ENCODE peak calls at places on chromosomes 13 and 19, in ten cellular contexts. A, R, L, M, V, T, W, K, Q and Y are unnamed samples.

GRCh38 chr13:36432106-36432544 is at the start of gene CCNA1:
- DNase-seq in A (peak), R (no peak), L (peak), M (no peak), V (peak), T (no peak), W (peak), K (no peak), Q (peak), Y (no peak)

GRCh38 chr13:113211774-113212173 is 2.4 kb downstream of the CUL4A start:
- DNase-seq in A (no peak), R (no peak), L (no peak), M (no peak), V (no peak), T (no peak), W (no peak), K (no peak), Q (no peak), Y (no peak)

GRCh38 chr19:3736106-3736724 is 25.3 kb downstream of the APBA3 start:
- DNase-seq in A (no peak), R (no peak), L (no peak), M (no peak), V (no peak), T (no peak), W (no peak), K (no peak), Q (no peak), Y (no peak)

GRCh38 chr13:90485441-90485840 is 862.0 kb upstream of the MIR17HG start:
- DNase-seq in A (no peak), R (no peak), L (peak), M (peak), V (no peak), T (no peak), W (no peak), K (no peak), Q (no peak), Y (no peak)

GRCh38 chr13:111380431-111380830 is 60.0 kb downstream of the TEX29 start:
- DNase-seq in A (no peak), R (no peak), L (no peak), M (no peak), V (no peak), T (no peak), W (no peak), K (no peak), Q (no peak), Y (no peak)

GRCh38 chr19:41637484-41637883 is 10.6 kb upstream of the CEACAM4 start:
- DNase-seq in A (no peak), R (no peak), L (no peak), M (no peak), V (no peak), T (peak), W (no peak), K (no peak), Q (no peak), Y (no peak)

GRCh38 chr13:43136940-43137574 is 113.7 kb downstream of the DNAJC15 start:
- DNase-seq in A (no peak), R (no peak), L (no peak), M (no peak), V (no peak), T (no peak), W (no peak), K (no peak), Q (no peak), Y (peak)

GRCh38 chr19:5434970-5435641 is 20.1 kb upstream of the ZNRF4 start:
- DNase-seq in A (no peak), R (no peak), L (peak), M (no peak), V (no peak), T (no peak), W (no peak), K (no peak), Q (no peak), Y (no peak)

GRCh38 chr19:47742636-47743035 is 2.7 kb upstream of the NOP53 start:
- DNase-seq in A (no peak), R (no peak), L (no peak), M (no peak), V (no peak), T (no peak), W (no peak), K (no peak), Q (no peak), Y (no peak)

GRCh38 chr19:45440873-45441654 is 17.3 kb upstream of the ERCC1 start:
- DNase-seq in A (no peak), R (no peak), L (peak), M (no peak), V (peak), T (no peak), W (no peak), K (no peak), Q (no peak), Y (no peak)